ENCODE peak calls at places on chromosomes 4 and X, in seven cellular contexts. One of them, this sample, is unnamed.
A peak's percentile ranks its signal among the peaks of the same experiment; 100 is the strongest.

GRCh38 chr4:38140643-38141203 is 180.5 kb downstream of the PTTG2 start:
- DNase-seq in hepatocyte: no peak
- DNase-seq in naive thymus-derived CD4-positive, alpha-beta T cell: no peak
- DNase-seq in heart right ventricle: no peak
- DNase-seq in lower lobe of right lung: no peak
- DNase-seq in CD8-positive, alpha-beta memory T cell: no peak
- DNase-seq in CD4-positive, CD25-positive, alpha-beta regulatory T cell: no peak
- DNase-seq in this sample: no peak

GRCh38 chrX:120000490-120001246 is 57.1 kb upstream of the NKAP start:
- DNase-seq in CD4-positive, CD25-positive, alpha-beta regulatory T cell: no peak
- DNase-seq in CD8-positive, alpha-beta memory T cell: no peak
- DNase-seq in naive thymus-derived CD4-positive, alpha-beta T cell: no peak
- DNase-seq in heart right ventricle: no peak
- DNase-seq in hepatocyte: peak; percentile 14
- DNase-seq in lower lobe of right lung: no peak
- DNase-seq in this sample: no peak

GRCh38 chr4:140637836-140638235 is 69.1 kb upstream of the UCP1 start:
- DNase-seq in CD8-positive, alpha-beta memory T cell: no peak
- DNase-seq in naive thymus-derived CD4-positive, alpha-beta T cell: no peak
- DNase-seq in hepatocyte: no peak
- DNase-seq in lower lobe of right lung: no peak
- DNase-seq in heart right ventricle: no peak
- DNase-seq in CD4-positive, CD25-positive, alpha-beta regulatory T cell: peak; percentile 20
- DNase-seq in this sample: no peak

GRCh38 chrX:8726031-8726652 is 5.8 kb downstream of the ANOS1 start:
- DNase-seq in CD8-positive, alpha-beta memory T cell: no peak
- DNase-seq in CD4-positive, CD25-positive, alpha-beta regulatory T cell: no peak
- DNase-seq in lower lobe of right lung: no peak
- DNase-seq in hepatocyte: no peak
- DNase-seq in naive thymus-derived CD4-positive, alpha-beta T cell: no peak
- DNase-seq in heart right ventricle: no peak
- DNase-seq in this sample: no peak

GRCh38 chr4:109033993-109034392 is 268.5 kb downstream of the COL25A1 start:
- DNase-seq in hepatocyte: no peak
- DNase-seq in heart right ventricle: no peak
- DNase-seq in CD8-positive, alpha-beta memory T cell: no peak
- DNase-seq in lower lobe of right lung: no peak
- DNase-seq in naive thymus-derived CD4-positive, alpha-beta T cell: no peak
- DNase-seq in CD4-positive, CD25-positive, alpha-beta regulatory T cell: no peak
- DNase-seq in this sample: no peak

GRCh38 chr4:139243448-139244365 is 36.3 kb downstream of the MGARP start:
- DNase-seq in CD4-positive, CD25-positive, alpha-beta regulatory T cell: no peak
- DNase-seq in CD8-positive, alpha-beta memory T cell: no peak
- DNase-seq in heart right ventricle: no peak
- DNase-seq in naive thymus-derived CD4-positive, alpha-beta T cell: no peak
- DNase-seq in hepatocyte: peak; percentile 12
- DNase-seq in lower lobe of right lung: no peak
- DNase-seq in this sample: no peak

GRCh38 chr4:52979020-52979419 is 116.9 kb downstream of the RASL11B start:
- DNase-seq in CD4-positive, CD25-positive, alpha-beta regulatory T cell: no peak
- DNase-seq in lower lobe of right lung: no peak
- DNase-seq in hepatocyte: no peak
- DNase-seq in CD8-positive, alpha-beta memory T cell: no peak
- DNase-seq in heart right ventricle: no peak
- DNase-seq in naive thymus-derived CD4-positive, alpha-beta T cell: no peak
- DNase-seq in this sample: no peak

GRCh38 chrX:140744085-140744484 is 34.5 kb downstream of the LINC00632 start:
- DNase-seq in heart right ventricle: no peak
- DNase-seq in CD4-positive, CD25-positive, alpha-beta regulatory T cell: no peak
- DNase-seq in naive thymus-derived CD4-positive, alpha-beta T cell: no peak
- DNase-seq in hepatocyte: no peak
- DNase-seq in CD8-positive, alpha-beta memory T cell: no peak
- DNase-seq in lower lobe of right lung: no peak
- DNase-seq in this sample: no peak

GRCh38 chr4:36292551-36293188 is 11.3 kb downstream of the DTHD1 start:
- DNase-seq in hepatocyte: no peak
- DNase-seq in CD8-positive, alpha-beta memory T cell: no peak
- DNase-seq in naive thymus-derived CD4-positive, alpha-beta T cell: no peak
- DNase-seq in lower lobe of right lung: no peak
- DNase-seq in heart right ventricle: no peak
- DNase-seq in CD4-positive, CD25-positive, alpha-beta regulatory T cell: no peak
- DNase-seq in this sample: no peak

GRCh38 chrX:130079824-130080406 is 30.4 kb downstream of the ELF4 start:
- DNase-seq in CD4-positive, CD25-positive, alpha-beta regulatory T cell: peak; percentile 58
- DNase-seq in lower lobe of right lung: no peak
- DNase-seq in hepatocyte: peak; percentile 74
- DNase-seq in naive thymus-derived CD4-positive, alpha-beta T cell: peak; percentile 13
- DNase-seq in CD8-positive, alpha-beta memory T cell: peak; percentile 42
- DNase-seq in heart right ventricle: peak; percentile 58
- DNase-seq in this sample: peak; percentile 26

GRCh38 chrX:25011589-25012432 is 4.0 kb downstream of the ARX start:
- DNase-seq in hepatocyte: no peak
- DNase-seq in CD8-positive, alpha-beta memory T cell: no peak
- DNase-seq in naive thymus-derived CD4-positive, alpha-beta T cell: no peak
- DNase-seq in CD4-positive, CD25-positive, alpha-beta regulatory T cell: no peak
- DNase-seq in lower lobe of right lung: no peak
- DNase-seq in heart right ventricle: no peak
- DNase-seq in this sample: no peak

GRCh38 chr4:5708171-5708828 is at the start of gene EVC2:
- DNase-seq in CD8-positive, alpha-beta memory T cell: peak; percentile 9
- DNase-seq in heart right ventricle: peak; percentile 72
- DNase-seq in CD4-positive, CD25-positive, alpha-beta regulatory T cell: peak; percentile 11
- DNase-seq in hepatocyte: peak; percentile 70
- DNase-seq in lower lobe of right lung: peak; percentile 76
- DNase-seq in naive thymus-derived CD4-positive, alpha-beta T cell: no peak
- DNase-seq in this sample: peak; percentile 20

GRCh38 chr4:4394644-4395043 is 7.7 kb downstream of the NSG1 start:
- DNase-seq in CD8-positive, alpha-beta memory T cell: no peak
- DNase-seq in heart right ventricle: no peak
- DNase-seq in naive thymus-derived CD4-positive, alpha-beta T cell: no peak
- DNase-seq in CD4-positive, CD25-positive, alpha-beta regulatory T cell: no peak
- DNase-seq in lower lobe of right lung: no peak
- DNase-seq in hepatocyte: no peak
- DNase-seq in this sample: no peak

DNA sequence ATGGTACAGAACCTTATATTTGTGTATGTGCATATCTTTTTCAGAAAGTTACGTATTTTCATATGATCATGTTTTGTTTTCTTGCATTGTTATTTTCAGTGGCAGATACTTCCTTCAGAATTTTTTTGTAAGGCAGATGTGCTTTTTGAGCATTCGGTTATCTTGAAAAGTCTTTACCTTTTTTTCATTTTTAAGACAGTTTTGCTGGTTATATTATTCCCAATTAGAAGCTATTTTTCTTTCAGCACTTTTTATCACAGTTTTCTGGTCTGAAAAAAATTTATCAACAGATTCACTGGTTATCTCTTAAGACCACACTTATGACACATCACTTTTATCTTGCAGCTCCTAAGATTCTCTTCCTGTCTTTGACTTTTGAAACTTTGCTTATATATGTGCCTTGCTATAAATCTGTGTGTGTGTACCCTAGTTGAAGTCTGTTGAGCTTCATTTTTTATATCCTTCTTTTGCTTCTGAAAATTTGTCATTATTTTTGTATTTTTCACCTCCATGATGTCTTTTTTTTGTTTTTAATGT is 53.1 kb downstream of the ZNF732 start:
- DNase-seq in CD4-positive, CD25-positive, alpha-beta regulatory T cell: no peak
- DNase-seq in hepatocyte: no peak
- DNase-seq in lower lobe of right lung: no peak
- DNase-seq in CD8-positive, alpha-beta memory T cell: no peak
- DNase-seq in heart right ventricle: no peak
- DNase-seq in naive thymus-derived CD4-positive, alpha-beta T cell: no peak
- DNase-seq in this sample: no peak
- H3K9me3 ChIP-seq in CD4-positive, CD25-positive, alpha-beta regulatory T cell: peaks cover 69% of the 10 kb centered on the region
- H3K9me3 ChIP-seq in hepatocyte: peaks cover 22% of the 10 kb centered on the region
- H3K9me3 ChIP-seq in lower lobe of right lung: peaks cover 95% of the 10 kb centered on the region
- H3K9me3 ChIP-seq in CD8-positive, alpha-beta memory T cell: peaks cover 19% of the 10 kb centered on the region
- H3K9me3 ChIP-seq in heart right ventricle: peaks cover 25% of the 10 kb centered on the region
- H3K9me3 ChIP-seq in naive thymus-derived CD4-positive, alpha-beta T cell: peaks cover 49% of the 10 kb centered on the region
- H3K9me3 ChIP-seq in this sample: peaks cover 17% of the 10 kb centered on the region

GRCh38 chr4:167730769-167731168 is 361.6 kb upstream of the ANXA10 start:
- DNase-seq in lower lobe of right lung: no peak
- DNase-seq in CD4-positive, CD25-positive, alpha-beta regulatory T cell: no peak
- DNase-seq in naive thymus-derived CD4-positive, alpha-beta T cell: no peak
- DNase-seq in hepatocyte: no peak
- DNase-seq in CD8-positive, alpha-beta memory T cell: no peak
- DNase-seq in heart right ventricle: no peak
- DNase-seq in this sample: no peak
- H3K9me3 ChIP-seq in lower lobe of right lung: peaks cover 15% of the 10 kb centered on the region
- H3K9me3 ChIP-seq in CD4-positive, CD25-positive, alpha-beta regulatory T cell: peaks cover 14% of the 10 kb centered on the region
- H3K9me3 ChIP-seq in naive thymus-derived CD4-positive, alpha-beta T cell: peaks cover 16% of the 10 kb centered on the region
- H3K9me3 ChIP-seq in hepatocyte: no peaks in the 10 kb centered on the region
- H3K9me3 ChIP-seq in CD8-positive, alpha-beta memory T cell: no peaks in the 10 kb centered on the region
- H3K9me3 ChIP-seq in heart right ventricle: no peaks in the 10 kb centered on the region
- H3K9me3 ChIP-seq in this sample: no peaks in the 10 kb centered on the region

GRCh38 chr4:100165809-100166208 is 24.5 kb downstream of the DDIT4L start:
- DNase-seq in heart right ventricle: no peak
- DNase-seq in CD4-positive, CD25-positive, alpha-beta regulatory T cell: no peak
- DNase-seq in lower lobe of right lung: no peak
- DNase-seq in CD8-positive, alpha-beta memory T cell: no peak
- DNase-seq in hepatocyte: no peak
- DNase-seq in naive thymus-derived CD4-positive, alpha-beta T cell: no peak
- DNase-seq in this sample: no peak

GRCh38 chr4:100168521-100168920 is 21.7 kb downstream of the DDIT4L start:
- DNase-seq in naive thymus-derived CD4-positive, alpha-beta T cell: no peak
- DNase-seq in lower lobe of right lung: no peak
- DNase-seq in CD8-positive, alpha-beta memory T cell: no peak
- DNase-seq in CD4-positive, CD25-positive, alpha-beta regulatory T cell: no peak
- DNase-seq in heart right ventricle: no peak
- DNase-seq in hepatocyte: no peak
- DNase-seq in this sample: no peak

GRCh38 chr4:100164808-100165760 is 25.2 kb downstream of the DDIT4L start:
- DNase-seq in CD8-positive, alpha-beta memory T cell: no peak
- DNase-seq in naive thymus-derived CD4-positive, alpha-beta T cell: no peak
- DNase-seq in CD4-positive, CD25-positive, alpha-beta regulatory T cell: no peak
- DNase-seq in hepatocyte: no peak
- DNase-seq in heart right ventricle: no peak
- DNase-seq in lower lobe of right lung: no peak
- DNase-seq in this sample: no peak

GRCh38 chr4:100169796-100170485 is 20.3 kb downstream of the DDIT4L start:
- DNase-seq in hepatocyte: peak; percentile 11
- DNase-seq in CD4-positive, CD25-positive, alpha-beta regulatory T cell: no peak
- DNase-seq in CD8-positive, alpha-beta memory T cell: no peak
- DNase-seq in naive thymus-derived CD4-positive, alpha-beta T cell: no peak
- DNase-seq in lower lobe of right lung: no peak
- DNase-seq in heart right ventricle: no peak
- DNase-seq in this sample: no peak

GRCh38 chr4:100166297-100167034 is 23.8 kb downstream of the DDIT4L start:
- DNase-seq in lower lobe of right lung: no peak
- DNase-seq in hepatocyte: no peak
- DNase-seq in naive thymus-derived CD4-positive, alpha-beta T cell: no peak
- DNase-seq in CD8-positive, alpha-beta memory T cell: no peak
- DNase-seq in heart right ventricle: no peak
- DNase-seq in CD4-positive, CD25-positive, alpha-beta regulatory T cell: no peak
- DNase-seq in this sample: no peak
- H3K9me3 ChIP-seq in lower lobe of right lung: peaks cover 11% of the 10 kb centered on the region
- H3K9me3 ChIP-seq in hepatocyte: peaks cover 3% of the 10 kb centered on the region
- H3K9me3 ChIP-seq in naive thymus-derived CD4-positive, alpha-beta T cell: no peaks in the 10 kb centered on the region
- H3K9me3 ChIP-seq in CD8-positive, alpha-beta memory T cell: no peaks in the 10 kb centered on the region
- H3K9me3 ChIP-seq in heart right ventricle: peaks cover 5% of the 10 kb centered on the region
- H3K9me3 ChIP-seq in CD4-positive, CD25-positive, alpha-beta regulatory T cell: peaks cover 6% of the 10 kb centered on the region
- H3K9me3 ChIP-seq in this sample: no peaks in the 10 kb centered on the region

GRCh38 chrX:148806145-148806868 is 305.9 kb downstream of the AFF2 start:
- DNase-seq in hepatocyte: no peak
- DNase-seq in heart right ventricle: no peak
- DNase-seq in naive thymus-derived CD4-positive, alpha-beta T cell: no peak
- DNase-seq in lower lobe of right lung: no peak
- DNase-seq in CD8-positive, alpha-beta memory T cell: no peak
- DNase-seq in CD4-positive, CD25-positive, alpha-beta regulatory T cell: no peak
- DNase-seq in this sample: no peak
- H3K9me3 ChIP-seq in hepatocyte: no peaks in the 10 kb centered on the region
- H3K9me3 ChIP-seq in heart right ventricle: no peaks in the 10 kb centered on the region
- H3K9me3 ChIP-seq in naive thymus-derived CD4-positive, alpha-beta T cell: no peaks in the 10 kb centered on the region
- H3K9me3 ChIP-seq in lower lobe of right lung: no peaks in the 10 kb centered on the region
- H3K9me3 ChIP-seq in CD8-positive, alpha-beta memory T cell: no peaks in the 10 kb centered on the region
- H3K9me3 ChIP-seq in CD4-positive, CD25-positive, alpha-beta regulatory T cell: no peaks in the 10 kb centered on the region
- H3K9me3 ChIP-seq in this sample: no peaks in the 10 kb centered on the region

GRCh38 chr4:6824772-6825402 is 42.4 kb downstream of the KIAA0232 start:
- DNase-seq in heart right ventricle: no peak
- DNase-seq in hepatocyte: no peak
- DNase-seq in naive thymus-derived CD4-positive, alpha-beta T cell: no peak
- DNase-seq in CD8-positive, alpha-beta memory T cell: no peak
- DNase-seq in lower lobe of right lung: no peak
- DNase-seq in CD4-positive, CD25-positive, alpha-beta regulatory T cell: no peak
- DNase-seq in this sample: no peak

GRCh38 chr4:6824071-6824470 is 41.5 kb downstream of the KIAA0232 start:
- DNase-seq in CD4-positive, CD25-positive, alpha-beta regulatory T cell: no peak
- DNase-seq in hepatocyte: no peak
- DNase-seq in naive thymus-derived CD4-positive, alpha-beta T cell: no peak
- DNase-seq in lower lobe of right lung: no peak
- DNase-seq in CD8-positive, alpha-beta memory T cell: no peak
- DNase-seq in heart right ventricle: no peak
- DNase-seq in this sample: no peak

GRCh38 chr4:6825403-6825802 is 42.9 kb downstream of the KIAA0232 start:
- DNase-seq in hepatocyte: no peak
- DNase-seq in naive thymus-derived CD4-positive, alpha-beta T cell: no peak
- DNase-seq in CD4-positive, CD25-positive, alpha-beta regulatory T cell: no peak
- DNase-seq in lower lobe of right lung: no peak
- DNase-seq in CD8-positive, alpha-beta memory T cell: no peak
- DNase-seq in heart right ventricle: no peak
- DNase-seq in this sample: no peak

GRCh38 chr4:6819295-6819694 is 36.8 kb downstream of the KIAA0232 start:
- DNase-seq in CD8-positive, alpha-beta memory T cell: no peak
- DNase-seq in naive thymus-derived CD4-positive, alpha-beta T cell: no peak
- DNase-seq in hepatocyte: no peak
- DNase-seq in lower lobe of right lung: no peak
- DNase-seq in heart right ventricle: no peak
- DNase-seq in CD4-positive, CD25-positive, alpha-beta regulatory T cell: no peak
- DNase-seq in this sample: no peak

DNA sequence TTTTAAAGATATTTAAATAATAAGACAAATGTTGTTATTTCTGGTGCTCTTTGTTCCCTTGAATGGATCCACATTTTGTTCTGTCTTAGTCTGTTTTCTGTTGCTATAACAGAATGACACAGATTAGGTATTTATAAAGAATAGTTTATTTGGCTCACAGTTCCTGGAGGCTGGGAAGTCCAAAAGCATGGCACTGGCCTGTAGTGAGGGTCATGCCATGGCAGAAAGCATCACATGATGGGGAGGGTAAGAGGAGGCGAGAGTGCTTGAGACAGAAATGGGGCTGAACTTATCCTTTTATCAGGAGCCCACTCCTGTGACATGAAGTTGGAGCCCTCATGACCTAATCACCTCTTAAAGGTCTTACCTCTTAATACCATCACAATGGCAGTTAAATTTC is 38.2 kb downstream of the KIAA0232 start:
- DNase-seq in lower lobe of right lung: no peak
- DNase-seq in CD4-positive, CD25-positive, alpha-beta regulatory T cell: no peak
- DNase-seq in heart right ventricle: no peak
- DNase-seq in CD8-positive, alpha-beta memory T cell: no peak
- DNase-seq in naive thymus-derived CD4-positive, alpha-beta T cell: no peak
- DNase-seq in hepatocyte: no peak
- DNase-seq in this sample: no peak
- H3K9me3 ChIP-seq in lower lobe of right lung: peaks cover 17% of the 10 kb centered on the region
- H3K9me3 ChIP-seq in CD4-positive, CD25-positive, alpha-beta regulatory T cell: peaks cover 13% of the 10 kb centered on the region
- H3K9me3 ChIP-seq in heart right ventricle: no peaks in the 10 kb centered on the region
- H3K9me3 ChIP-seq in CD8-positive, alpha-beta memory T cell: peaks cover 10% of the 10 kb centered on the region
- H3K9me3 ChIP-seq in naive thymus-derived CD4-positive, alpha-beta T cell: peaks cover 14% of the 10 kb centered on the region
- H3K9me3 ChIP-seq in hepatocyte: peaks cover 20% of the 10 kb centered on the region
- H3K9me3 ChIP-seq in this sample: peaks cover 3% of the 10 kb centered on the region

GRCh38 chrX:145609951-145610511 is 207.6 kb upstream of the SLITRK2 start:
- DNase-seq in lower lobe of right lung: no peak
- DNase-seq in naive thymus-derived CD4-positive, alpha-beta T cell: no peak
- DNase-seq in heart right ventricle: no peak
- DNase-seq in hepatocyte: no peak
- DNase-seq in CD4-positive, CD25-positive, alpha-beta regulatory T cell: no peak
- DNase-seq in CD8-positive, alpha-beta memory T cell: no peak
- DNase-seq in this sample: no peak
- H3K9me3 ChIP-seq in lower lobe of right lung: no peaks in the 10 kb centered on the region
- H3K9me3 ChIP-seq in naive thymus-derived CD4-positive, alpha-beta T cell: no peaks in the 10 kb centered on the region
- H3K9me3 ChIP-seq in heart right ventricle: no peaks in the 10 kb centered on the region
- H3K9me3 ChIP-seq in hepatocyte: no peaks in the 10 kb centered on the region
- H3K9me3 ChIP-seq in CD4-positive, CD25-positive, alpha-beta regulatory T cell: no peaks in the 10 kb centered on the region
- H3K9me3 ChIP-seq in CD8-positive, alpha-beta memory T cell: no peaks in the 10 kb centered on the region
- H3K9me3 ChIP-seq in this sample: no peaks in the 10 kb centered on the region

GRCh38 chr4:110629214-110629754 is 6.4 kb upstream of the PITX2 start:
- DNase-seq in CD4-positive, CD25-positive, alpha-beta regulatory T cell: no peak
- DNase-seq in lower lobe of right lung: no peak
- DNase-seq in CD8-positive, alpha-beta memory T cell: no peak
- DNase-seq in heart right ventricle: no peak
- DNase-seq in naive thymus-derived CD4-positive, alpha-beta T cell: no peak
- DNase-seq in hepatocyte: no peak
- DNase-seq in this sample: no peak
- H3K9me3 ChIP-seq in CD4-positive, CD25-positive, alpha-beta regulatory T cell: no peaks in the 10 kb centered on the region
- H3K9me3 ChIP-seq in lower lobe of right lung: no peaks in the 10 kb centered on the region
- H3K9me3 ChIP-seq in CD8-positive, alpha-beta memory T cell: no peaks in the 10 kb centered on the region
- H3K9me3 ChIP-seq in heart right ventricle: no peaks in the 10 kb centered on the region
- H3K9me3 ChIP-seq in naive thymus-derived CD4-positive, alpha-beta T cell: peaks cover 5% of the 10 kb centered on the region
- H3K9me3 ChIP-seq in hepatocyte: no peaks in the 10 kb centered on the region
- H3K9me3 ChIP-seq in this sample: no peaks in the 10 kb centered on the region

This sample was measured in T-helper 17 cell.